ENCODE peak calls at places on chromosomes 2 and 18, in six cellular contexts. H is neural crest cell; R is NCI-H524 treated with DMSO at 0.1 percent for 48 hours; O is GM23248; J is activated CD4-positive, alpha-beta T cell treated with anti-CD3 and anti-CD28 coated beads for 48 hours; D is T-helper 2 cell. E is an unnamed sample.

GRCh38 chr2:12716250-12717190 is at the start of gene TRIB2:
- DNase-seq in H (peak), R (peak), O (peak), J (peak), D (peak), E (peak)

GRCh38 chr2:70927641-70928040 is 8.1 kb upstream of the ATP6V1B1 start:
- DNase-seq in H (no peak), R (no peak), O (no peak), J (no peak), D (no peak), E (no peak)

GRCh38 chr2:9071032-9071431 is 67.5 kb upstream of the MBOAT2 start:
- DNase-seq in H (no peak), R (no peak), O (peak), J (peak), D (no peak), E (no peak)

GRCh38 chr2:173831312-173832229 is 133.6 kb downstream of the SP3 start:
- DNase-seq in H (peak), R (no peak), O (peak), J (no peak), D (no peak), E (no peak)

GRCh38 chr18:75003764-75004690 is 204.9 kb downstream of the PTGR3 start:
- DNase-seq in H (no peak), R (peak), O (no peak), J (no peak), D (no peak), E (no peak)

GRCh38 chr2:85753525-85754312 is at the start of gene ATOH8:
- DNase-seq in H (peak), R (no peak), O (peak), J (peak), D (no peak), E (no peak)

GRCh38 chr18:46820863-46821262 is 64.0 kb upstream of the ST8SIA5 start:
- DNase-seq in H (no peak), R (no peak), O (no peak), J (no peak), D (no peak), E (no peak)

GRCh38 chr18:6207119-6207518 is 207.6 kb downstream of the L3MBTL4 start:
- DNase-seq in H (no peak), R (no peak), O (no peak), J (no peak), D (no peak), E (no peak)

GRCh38 chr2:28185153-28185552 is 207.5 kb upstream of the FOSL2 start:
- DNase-seq in H (no peak), R (no peak), O (no peak), J (no peak), D (no peak), E (no peak)

GRCh38 chr2:131413148-131413747 is 49.3 kb upstream of the RAB6D start:
- DNase-seq in H (peak), R (no peak), O (peak), J (peak), D (no peak), E (peak)

GRCh38 chr2:98912957-98913915 is 22.8 kb downstream of the CRACDL start:
- DNase-seq in H (no peak), R (no peak), O (peak), J (no peak), D (no peak), E (no peak)

GRCh38 chr2:23757686-23758433 is 169.1 kb downstream of the ATAD2B start:
- DNase-seq in H (no peak), R (no peak), O (peak), J (no peak), D (no peak), E (no peak)

GRCh38 chr2:149768320-149768799 is 180.8 kb upstream of the MMADHC start:
- DNase-seq in H (no peak), R (no peak), O (peak), J (no peak), D (no peak), E (no peak)

GRCh38 chr18:72075040-72075439 is 469.1 kb downstream of the CBLN2 start:
- DNase-seq in H (no peak), R (no peak), O (no peak), J (no peak), D (no peak), E (no peak)

GRCh38 chr2:35787302-35788031 is 568.1 kb upstream of the CRIM1 start:
- DNase-seq in H (no peak), R (no peak), O (no peak), J (no peak), D (no peak), E (no peak)

GRCh38 chr2:12863937-12864336 is 147.2 kb downstream of the TRIB2 start:
- DNase-seq in H (no peak), R (no peak), O (no peak), J (no peak), D (no peak), E (no peak)

GRCh38 chr2:215870088-215870490 is 143.3 kb downstream of the MREG start:
- DNase-seq in H (no peak), R (no peak), O (peak), J (no peak), D (no peak), E (no peak)

GRCh38 chr2:24152413-24153197 is 22.2 kb upstream of the FAM228A start:
- DNase-seq in H (no peak), R (no peak), O (no peak), J (no peak), D (no peak), E (no peak)

GRCh38 chr2:182103531-182103930 is 117.9 kb downstream of the PPP1R1C start:
- DNase-seq in H (peak), R (no peak), O (peak), J (no peak), D (no peak), E (no peak)

GRCh38 chr2:190219186-190219585 is 100.4 kb downstream of the HIBCH start:
- DNase-seq in H (no peak), R (no peak), O (no peak), J (no peak), D (no peak), E (no peak)

GRCh38 chr18:48923746-48924580 is 26.8 kb downstream of the SMAD7 start:
- DNase-seq in H (no peak), R (no peak), O (peak), J (no peak), D (no peak), E (no peak)

E was measured in effector memory CD8-positive, alpha-beta T cell.